ENCODE peak calls at places on chromosomes 4 and X, in four cellular contexts. U is H9, D is EL, S is AG09309. B is an unnamed sample.

GRCh38 chr4:32226201-32226600 is 1506.0 kb downstream of the PCDH7 start:
- DNase-seq in U (no peak), D (no peak), S (no peak), B (no peak)

GRCh38 chr4:183987987-183988392 is 82.9 kb downstream of the STOX2 start:
- DNase-seq in U (peak), D (peak), S (peak), B (peak)

GRCh38 chrX:25198891-25199290 is 183.1 kb upstream of the ARX start:
- DNase-seq in U (no peak), D (no peak), S (no peak), B (no peak)

GRCh38 chr4:139208404-139208945 is 31.5 kb upstream of the ELF2 start:
- DNase-seq in U (no peak), D (peak), S (peak), B (peak)

GRCh38 chrX:119790977-119791436 is 423 bp downstream of the RPL39 start:
- DNase-seq in U (no peak), D (no peak), S (no peak), B (no peak)

GRCh38 chr4:139718358-139718757 is 52.7 kb downstream of the MGST2 start:
- DNase-seq in U (no peak), D (no peak), S (no peak), B (no peak)

GRCh38 chrX:47707031-47707780 is 48.2 kb upstream of the UXT start:
- DNase-seq in U (no peak), D (no peak), S (no peak), B (no peak)

GRCh38 chrX:43504394-43504793 is 151.7 kb upstream of the MAOA start:
- DNase-seq in U (no peak), D (no peak), S (no peak), B (no peak)

GRCh38 chr4:154344686-154345085 is 146.9 kb downstream of the DCHS2 start:
- DNase-seq in U (peak), D (no peak), S (no peak), B (no peak)